ENCODE peak calls at places on chromosomes 11 and 22, in five cellular contexts. P, H, X, N and C are unnamed samples.

GRCh38 chr11:65491614-65492386 is 7.0 kb upstream of the MALAT1 start:
- DNase-seq in H (peak; percentile 63), X (peak; percentile 81), P (peak; percentile 86), N (peak; percentile 66), C (peak; percentile 95)

GRCh38 chr11:134276396-134277175 is 407 bp downstream of the GLB1L3 start:
- DNase-seq in X (no peak), N (peak; percentile 3), H (no peak), P (no peak), C (no peak)

GRCh38 chr11:118314985-118315384 is 10.5 kb downstream of the CD3E start:
- DNase-seq in P (no peak), N (no peak), X (no peak), H (no peak), C (no peak)

GRCh38 chr11:69215784-69216415 is 60.2 kb downstream of the SMIM38 start:
- DNase-seq in H (no peak), X (no peak), P (peak; percentile 27), N (no peak), C (no peak)

GRCh38 chr11:215581-216037 is 8.1 kb downstream of the RIC8A start:
- DNase-seq in X (no peak), P (peak; percentile 18), H (no peak), N (no peak), C (peak; percentile 45)

GRCh38 chr11:72079776-72080325 is 491 bp downstream of the NUMA1 start:
- DNase-seq in N (no peak), H (no peak), X (no peak), P (peak; percentile 29), C (no peak)

GRCh38 chr11:10716122-10716521 is 22.6 kb upstream of the IRAG1 start:
- DNase-seq in P (no peak), H (no peak), X (no peak), N (peak; percentile 41), C (no peak)

GRCh38 chr22:16866167-16866566 is 41.0 kb upstream of the XKR3 start:
- DNase-seq in N (no peak), X (no peak), P (no peak), H (no peak), C (no peak)

GRCh38 chr22:25970348-25970995 is 198.8 kb upstream of the SEZ6L start:
- DNase-seq in X (no peak), H (no peak), N (no peak), P (no peak), C (no peak)

GRCh38 chr11:6571434-6572008 is 31.9 kb downstream of the RRP8 start:
- DNase-seq in H (no peak), N (no peak), P (no peak), X (no peak), C (no peak)

GRCh38 chr22:38504731-38505594 is 1.1 kb downstream of the DDX17 start:
- DNase-seq in H (no peak), P (peak; percentile 63), N (no peak), X (no peak), C (no peak)

GRCh38 chr11:96827164-96827563 is 437.4 kb downstream of the JRKL start:
- DNase-seq in X (no peak), P (no peak), N (no peak), H (no peak), C (no peak)

GRCh38 chr11:77865805-77866204 is 44.9 kb downstream of the AAMDC start:
- DNase-seq in H (no peak), N (no peak), X (no peak), P (no peak), C (no peak)

GRCh38 chr11:118565062-118565461 is 669 bp downstream of the IFT46 start:
- DNase-seq in H (no peak), X (no peak), P (no peak), N (no peak), C (no peak)

GRCh38 chr11:56846631-56847400 is 98.3 kb upstream of the OR9G4 start:
- DNase-seq in N (no peak), H (no peak), P (no peak), X (no peak), C (no peak)

GRCh38 chr11:56849852-56850251 is 101.4 kb upstream of the OR9G4 start:
- DNase-seq in N (no peak), X (no peak), H (no peak), P (no peak), C (no peak)

GRCh38 chr11:56845121-56845732 is 96.7 kb upstream of the OR9G4 start:
- DNase-seq in H (no peak), N (no peak), P (no peak), X (no peak), C (no peak)

GRCh38 chr11:56849250-56849649 is 100.8 kb upstream of the OR9G4 start:
- DNase-seq in X (no peak), H (no peak), N (no peak), P (no peak), C (no peak)

DNA sequence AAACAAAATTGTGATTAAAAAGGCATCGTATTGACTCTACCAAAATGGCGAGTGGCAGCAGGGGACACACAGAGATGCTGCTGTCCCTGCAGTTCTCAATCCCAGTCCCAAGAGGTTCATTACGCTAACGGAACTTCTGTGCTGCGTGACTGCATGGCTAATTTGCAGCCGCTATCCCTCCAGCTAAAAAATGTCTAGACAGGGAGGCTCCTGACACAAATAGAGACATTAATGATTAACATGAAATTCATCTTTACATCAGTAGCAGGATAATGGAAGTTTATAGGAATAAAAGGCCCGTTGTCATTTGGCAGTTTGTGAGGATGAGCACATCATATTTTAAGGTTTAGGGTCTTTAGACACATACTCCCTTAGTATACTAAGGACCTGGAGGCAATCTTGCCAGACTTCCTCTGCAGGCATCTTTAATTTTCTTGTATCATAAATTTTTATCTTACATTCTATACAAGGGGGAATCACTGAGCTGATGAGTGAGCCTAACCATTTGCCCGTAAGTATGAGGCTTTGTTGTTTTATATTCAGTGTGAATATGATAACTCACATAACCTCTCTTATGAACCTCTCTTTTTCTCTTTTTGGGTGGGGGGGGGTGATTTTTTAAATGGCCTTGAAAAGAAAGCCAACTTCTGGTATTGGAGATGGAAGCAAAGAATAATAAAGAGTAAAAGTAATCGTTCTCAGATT is 99.8 kb upstream of the OR9G4 start:
- DNase-seq in P (no peak), N (no peak), H (no peak), X (no peak), C (no peak)
- TF ChIP-seq EP300 in P (no peak), N (no peak), H (no peak), X (no peak), C (no peak)

DNA sequence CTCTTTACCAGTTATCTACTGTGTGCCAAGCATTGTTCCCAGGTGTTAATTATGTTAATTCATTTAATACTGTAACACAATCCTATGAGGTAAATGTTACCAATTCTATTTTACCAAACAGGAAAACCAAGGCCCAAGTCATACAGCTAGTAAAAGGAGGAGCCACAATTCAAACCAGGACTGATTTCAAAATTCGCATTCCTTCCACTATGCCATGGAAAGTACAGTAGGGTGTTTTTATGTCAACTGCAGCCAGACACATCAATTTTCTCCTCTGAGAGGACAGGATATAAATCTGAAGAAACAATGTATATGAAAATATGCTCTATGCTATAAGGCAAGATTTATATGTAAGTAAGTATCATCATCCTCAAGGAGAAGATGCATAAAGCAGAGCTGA is 104.3 kb downstream of the RPL27A start:
- DNase-seq in P (no peak), N (no peak), X (no peak), H (no peak), C (no peak)
- TF ChIP-seq CTCF in P (no peak), N (no peak), X (no peak), H (no peak), C (no peak)

GRCh38 chr11:128707671-128708070 is 13.8 kb downstream of the FLI1 start:
- DNase-seq in N (no peak), P (no peak), X (no peak), H (no peak), C (no peak)

GRCh38 chr11:128711136-128711535 is 17.3 kb downstream of the FLI1 start:
- DNase-seq in X (no peak), P (no peak), H (no peak), N (no peak), C (no peak)

GRCh38 chr11:128708660-128709059 is 14.8 kb downstream of the FLI1 start:
- DNase-seq in N (no peak), X (no peak), P (no peak), H (no peak), C (no peak)

GRCh38 chr11:128705124-128705920 is 11.4 kb downstream of the FLI1 start:
- DNase-seq in H (no peak), X (no peak), N (no peak), P (no peak), C (no peak)

DNA sequence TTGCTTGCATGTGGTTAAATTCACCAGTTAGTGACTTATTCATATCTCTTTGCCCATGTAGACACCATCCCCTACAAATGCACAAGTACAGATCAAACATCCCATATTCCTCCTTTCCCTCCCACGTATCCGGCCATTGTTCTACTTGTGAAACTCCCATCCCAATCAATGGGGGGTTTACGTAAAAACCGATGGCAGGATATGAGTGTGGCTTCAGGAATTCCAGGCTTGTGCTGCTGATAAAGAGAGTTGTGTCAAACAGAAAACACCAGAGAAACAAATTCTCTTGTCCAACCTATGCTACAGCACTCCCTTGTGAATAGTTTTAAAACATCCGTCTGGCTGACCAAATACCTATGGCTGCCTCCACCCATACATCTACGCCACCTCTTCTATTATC is 15.5 kb downstream of the FLI1 start:
- DNase-seq in X (no peak), N (no peak), H (no peak), P (no peak), C (no peak)
- TF ChIP-seq EP300 in X (no peak), N (no peak), H (no peak), P (peak; percentile 37), C (no peak)

DNA sequence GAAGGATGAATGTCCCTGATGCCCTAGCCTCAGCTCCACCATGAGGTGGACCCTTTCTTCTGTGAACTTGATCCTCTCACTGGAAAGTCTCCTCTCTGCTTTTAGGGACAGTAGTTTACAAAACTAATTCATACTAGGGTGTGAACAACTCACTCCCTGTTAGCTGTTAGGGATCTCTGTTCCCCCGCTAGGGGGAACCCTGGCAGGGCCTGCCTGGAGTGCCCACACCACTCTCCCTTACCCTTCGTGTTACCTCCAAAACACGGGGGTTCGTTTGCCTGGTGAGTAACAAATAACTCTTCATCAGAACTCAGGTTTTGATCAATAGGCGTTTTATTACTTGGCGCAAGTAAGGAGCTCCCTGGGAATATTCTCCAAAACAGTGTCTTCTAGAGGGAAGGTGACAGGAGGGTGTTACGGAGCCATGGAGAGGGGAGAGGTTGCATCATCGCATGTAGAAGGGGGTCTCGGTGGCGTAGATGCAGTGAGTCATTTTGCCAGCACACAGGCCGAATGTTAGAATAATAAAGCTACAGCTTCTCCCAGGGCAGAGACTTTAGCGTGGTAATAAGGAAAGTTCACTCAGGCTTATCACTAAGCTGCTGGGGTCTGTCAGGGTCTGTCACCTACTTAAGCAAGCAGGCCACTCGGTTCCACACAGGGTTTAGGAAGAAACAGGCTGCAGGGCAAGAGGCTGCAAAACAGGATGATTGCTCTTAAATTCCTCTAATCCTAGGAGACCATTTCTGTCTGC is 45.8 kb downstream of the C11orf96 start:
- DNase-seq in H (no peak), X (no peak), P (no peak), N (peak; percentile 43), C (no peak)
- TF ChIP-seq CTCF in H (no peak), X (no peak), P (no peak), N (peak; percentile 60), C (no peak)

GRCh38 chr11:125365196-125365931 is 130.7 kb downstream of the FEZ1 start:
- DNase-seq in N (no peak), H (no peak), X (no peak), P (no peak), C (no peak)
- TF ChIP-seq EP300 in N (no peak), H (no peak), X (no peak), P (no peak), C (no peak)